ENCODE peak calls at places on chromosomes 5 and 9, in eight cellular contexts. R is IMR-90, G is K562, S is HCT116, I is A549, A is HepG2, C is GM12878, M is H1. U is an unnamed sample.

GRCh38 chr5:152560508-152561137 is 155.5 kb upstream of the NMUR2 start:
- DNase-seq in R (peak), G (peak), S (peak), I (peak), A (peak), C (no peak), M (peak), U (peak)

GRCh38 chr5:59275537-59276276 is 617.8 kb downstream of the PDE4D start:
- DNase-seq in R (peak), G (no peak), S (no peak), I (peak), A (no peak), C (no peak), M (no peak), U (no peak)

GRCh38 chr5:181184845-181185216 is 20.2 kb downstream of the TRIM7 start:
- DNase-seq in R (no peak), G (no peak), S (no peak), I (peak), A (no peak), C (no peak), M (no peak), U (no peak)

GRCh38 chr5:134273642-134274361 is 47.9 kb upstream of the PPP2CA start:
- DNase-seq in R (no peak), G (no peak), S (no peak), I (no peak), A (no peak), C (no peak), M (no peak), U (no peak)

GRCh38 chr9:69758981-69759477 is 782 bp downstream of the PTAR1 start:
- DNase-seq in R (no peak), G (no peak), S (no peak), I (peak), A (no peak), C (no peak), M (no peak), U (no peak)

GRCh38 chr9:2085719-2086515 is 70.8 kb downstream of the SMARCA2 start:
- DNase-seq in R (peak), G (no peak), S (no peak), I (no peak), A (no peak), C (no peak), M (no peak), U (peak)

GRCh38 chr9:69097923-69098593 is 62.5 kb downstream of the FXN start:
- DNase-seq in R (peak), G (no peak), S (no peak), I (no peak), A (no peak), C (no peak), M (no peak), U (no peak)

GRCh38 chr5:157870837-157871834 is 12.2 kb upstream of the CLINT1 start:
- DNase-seq in R (peak), G (peak), S (peak), I (peak), A (peak), C (no peak), M (no peak), U (no peak)

GRCh38 chr5:50550274-50550673 is 109.2 kb upstream of the EMB start:
- DNase-seq in R (no peak), G (no peak), S (no peak), I (no peak), A (no peak), C (no peak), M (no peak), U (no peak)

GRCh38 chr5:142521706-142522105 is 164.2 kb downstream of the FGF1 start:
- DNase-seq in R (peak), G (no peak), S (no peak), I (no peak), A (peak), C (no peak), M (no peak), U (no peak)

GRCh38 chr5:58754250-58754649 is 171.4 kb downstream of the RAB3C start:
- DNase-seq in R (no peak), G (no peak), S (no peak), I (no peak), A (no peak), C (no peak), M (no peak), U (no peak)

GRCh38 chr9:27654629-27655285 is 81.5 kb upstream of the C9orf72 start:
- DNase-seq in R (no peak), G (no peak), S (no peak), I (no peak), A (no peak), C (no peak), M (no peak), U (no peak)

GRCh38 chr5:158824167-158824882 is 275.4 kb downstream of the EBF1 start:
- DNase-seq in R (no peak), G (no peak), S (no peak), I (no peak), A (no peak), C (no peak), M (peak), U (no peak)

GRCh38 chr5:97854871-97855762 is 672.1 kb upstream of the RIOK2 start:
- DNase-seq in R (peak), G (no peak), S (no peak), I (no peak), A (no peak), C (no peak), M (no peak), U (no peak)

GRCh38 chr5:68295772-68296171 is 80.2 kb downstream of the PIK3R1 start:
- DNase-seq in R (no peak), G (no peak), S (no peak), I (no peak), A (no peak), C (no peak), M (no peak), U (no peak)

GRCh38 chr9:88529496-88529895 is 5.5 kb upstream of the NXNL2 start:
- DNase-seq in R (no peak), G (no peak), S (no peak), I (no peak), A (no peak), C (no peak), M (no peak), U (no peak)
- TF ChIP-seq RAD21 in R (no peak), G (no peak), S (no peak), I (no peak), A (no peak), C (no peak), M (no peak), U (no peak)

GRCh38 chr9:133256057-133256461 is 18.9 kb downstream of the ABO start:
- DNase-seq in R (no peak), G (no peak), S (no peak), I (no peak), A (no peak), C (no peak), M (no peak), U (no peak)

GRCh38 chr9:133255371-133255940 is 19.5 kb downstream of the ABO start:
- DNase-seq in R (no peak), G (no peak), S (no peak), I (no peak), A (no peak), C (no peak), M (no peak), U (no peak)

GRCh38 chr9:133253268-133253667 is 21.7 kb downstream of the ABO start:
- DNase-seq in R (no peak), G (no peak), S (no peak), I (no peak), A (no peak), C (no peak), M (peak), U (no peak)

GRCh38 chr9:133252301-133252776 is 22.7 kb downstream of the ABO start:
- DNase-seq in R (no peak), G (no peak), S (peak), I (no peak), A (no peak), C (no peak), M (peak), U (peak)

GRCh38 chr9:133254471-133254870 is 20.5 kb downstream of the ABO start:
- DNase-seq in R (no peak), G (no peak), S (no peak), I (no peak), A (no peak), C (no peak), M (no peak), U (no peak)
- H3K27ac ChIP-seq in R (no peak), G (no peak), S (no peak), I (no peak), A (no peak), C (no peak), M (no peak), U (no peak)

GRCh38 chr5:25544652-25545249 is 900.0 kb upstream of the CDH10 start:
- DNase-seq in R (no peak), G (peak), S (peak), I (peak), A (peak), C (peak), M (peak), U (peak)
- TF ChIP-seq RAD21 in R (no peak), G (peak), S (no peak), I (peak), A (no peak), C (no peak), M (peak), U (peak)

DNA sequence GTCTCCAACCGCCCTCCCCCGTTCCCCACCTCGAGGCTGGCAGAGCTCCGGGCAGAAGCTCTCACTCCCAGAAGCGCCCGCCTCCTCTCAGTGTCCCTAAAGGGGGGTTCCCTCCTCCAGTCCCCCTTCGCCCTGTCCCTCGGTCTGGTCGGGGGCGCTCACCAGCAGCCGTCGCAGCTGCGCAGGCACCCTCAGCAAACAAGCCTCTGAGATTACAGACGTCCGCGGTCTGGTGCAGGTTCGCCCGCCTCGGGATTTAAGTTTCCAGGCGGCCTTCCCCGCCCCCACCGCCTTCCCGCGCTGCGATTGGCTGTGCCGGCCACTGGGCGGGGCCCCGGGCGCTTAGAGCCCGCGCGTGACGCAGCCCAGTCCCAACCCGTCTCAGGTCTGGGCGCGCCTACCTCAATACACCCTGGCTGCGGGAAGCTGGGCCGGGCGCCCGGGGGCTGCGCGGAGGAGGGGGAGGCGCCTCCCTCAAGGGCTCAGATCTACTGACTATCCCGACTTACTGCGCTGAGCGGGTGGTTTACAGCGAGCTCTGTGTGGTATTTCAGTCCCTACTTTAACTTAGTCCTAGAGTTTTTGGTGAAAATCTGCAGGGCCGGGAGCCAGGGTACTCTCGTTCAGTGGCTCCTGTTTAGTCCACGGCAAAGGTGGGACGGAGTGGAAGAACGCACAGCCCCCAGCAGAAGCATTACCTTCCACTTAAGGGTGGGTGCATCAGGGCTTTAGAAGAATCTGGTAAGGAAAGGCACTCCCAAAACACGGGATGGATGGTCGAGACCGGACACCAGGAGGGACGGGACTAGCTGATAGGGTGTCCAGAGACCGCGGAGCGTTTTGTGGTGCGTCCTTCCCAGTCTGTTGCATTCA is at the start of gene CTSV:
- DNase-seq in R (peak), G (peak), S (peak), I (peak), A (peak), C (peak), M (peak), U (peak)
- H3K27ac ChIP-seq in R (no peak), G (no peak), S (peak), I (peak), A (no peak), C (no peak), M (no peak), U (peak)

GRCh38 chr5:72788851-72789505 is 27.5 kb upstream of the TNPO1 start:
- DNase-seq in R (peak), G (no peak), S (no peak), I (peak), A (peak), C (no peak), M (no peak), U (no peak)
- TF ChIP-seq RAD21 in R (no peak), G (no peak), S (no peak), I (no peak), A (no peak), C (no peak), M (no peak), U (no peak)

U was measured in SK-N-SH.